ENCODE peak calls at places on chromosomes 5 and 9, in five cellular contexts. T is CD8-positive, alpha-beta T cell; F is iPS DF 19.7; J is fibroblast of pulmonary artery; U is AG09319. N is an unnamed sample.

GRCh38 chr9:93180938-93181337 is 3.0 kb upstream of the WNK2 start:
- DNase-seq in T (no peak), F (no peak), J (no peak), U (no peak), N (no peak)

GRCh38 chr5:60698316-60698715 is 1.6 kb downstream of the DEPDC1B start:
- DNase-seq in T (no peak), F (no peak), J (no peak), U (no peak), N (no peak)

GRCh38 chr5:11047051-11047450 is 286.0 kb upstream of the DAP start:
- DNase-seq in T (no peak), F (no peak), J (no peak), U (no peak), N (no peak)

GRCh38 chr9:91727316-91727861 is 222.6 kb downstream of the ROR2 start:
- DNase-seq in T (peak), F (no peak), J (peak), U (no peak), N (peak)

GRCh38 chr5:54273715-54274114 is 36.7 kb downstream of the ARL15 start:
- DNase-seq in T (no peak), F (no peak), J (no peak), U (no peak), N (no peak)

GRCh38 chr9:101131326-101131725 is 102.8 kb downstream of the PLPPR1 start:
- DNase-seq in T (no peak), F (no peak), J (no peak), U (no peak), N (no peak)

GRCh38 chr5:145917288-145917687 is 19.1 kb upstream of the SH3RF2 start:
- DNase-seq in T (no peak), F (no peak), J (no peak), U (no peak), N (no peak)

GRCh38 chr5:54063817-54064216 is 246.6 kb downstream of the ARL15 start:
- DNase-seq in T (no peak), F (no peak), J (peak), U (peak), N (no peak)

GRCh38 chr9:129232839-129233568 is 54.9 kb upstream of the IER5L start:
- DNase-seq in T (no peak), F (no peak), J (peak), U (no peak), N (no peak)

N was measured in activated T-helper 2 cell treated with anti-CD3 and anti-CD28 coated beads, Interferon-gamma antibody, Interleukin-2, Interleukin-4, amounts not matched to agents 10 μg/mL and 5 μg/mL and 100 μg/mL, durations not matched to agents 14 hours and 24 hours and 36 hours.